ENCODE peak calls at places on chromosomes 12 and 14, in ten cellular contexts. G is anterior cingulate cortex; N is Daoy; D is tibial nerve; P is neural crest cell; K is T-helper 1 cell; V is heart right ventricle; C is CD4-positive, alpha-beta T cell; I is T follicular helper cell; Q is uterus. L is an unnamed sample.

GRCh38 chr14:93017341-93017797 is 94.4 kb downstream of the CHGA start:
- DNase-seq in C (no peak), N (no peak), P (no peak), D (peak; percentile 74), I (no peak), K (no peak), V (peak; percentile 71), Q (peak; percentile 72), G (peak; percentile 38), L (peak; percentile 36)

GRCh38 chr12:32107376-32108267 is 975 bp downstream of the BICD1 start:
- DNase-seq in K (no peak), D (no peak), C (no peak), V (no peak), G (no peak), I (no peak), N (peak; percentile 74), P (peak; percentile 12), Q (peak; percentile 28), L (peak; percentile 57)

GRCh38 chr12:122868471-122869177 is 27.3 kb downstream of the VPS37B start:
- DNase-seq in K (no peak), P (no peak), C (no peak), V (no peak), D (no peak), Q (no peak), G (no peak), I (no peak), N (no peak), L (no peak)

GRCh38 chr12:6961695-6962284 is 8.7 kb downstream of the PHB2 start:
- DNase-seq in K (no peak), C (no peak), I (no peak), D (no peak), Q (peak; percentile 73), P (peak; percentile 59), G (no peak), N (peak; percentile 90), V (peak; percentile 61), L (peak; percentile 27)

GRCh38 chr12:52164624-52165023 is 27.2 kb downstream of the KRT80 start:
- DNase-seq in C (no peak), V (no peak), I (no peak), K (no peak), D (no peak), G (no peak), P (no peak), N (peak; percentile 47), Q (no peak), L (no peak)

GRCh38 chr14:76810953-76811400 is 1.7 kb downstream of the ANGEL1 start:
- DNase-seq in K (no peak), D (no peak), G (no peak), I (no peak), Q (no peak), P (no peak), C (no peak), V (no peak), N (peak; percentile 36), L (peak; percentile 78)

GRCh38 chr12:117685115-117685926 is 283.5 kb downstream of the KSR2 start:
- DNase-seq in Q (no peak), P (no peak), V (no peak), G (no peak), N (peak; percentile 95), I (no peak), K (no peak), D (peak; percentile 20), C (no peak), L (no peak)

GRCh38 chr14:50846171-50846880 is 15.4 kb upstream of the NIN start:
- DNase-seq in D (no peak), K (no peak), Q (no peak), V (no peak), N (peak; percentile 71), G (no peak), I (no peak), P (no peak), C (no peak), L (no peak)

L was measured in midbrain.